ENCODE peak calls at places on chromosome 19, in five cellular contexts. One of them, this sample, is unnamed.

GRCh38 chr19:16051254-16052025 is 24.9 kb upstream of the TPM4 start:
- DNase-seq in iris pigment epithelial cell: peak
- DNase-seq in cardiac fibroblast: peak
- DNase-seq in HT1080: peak
- DNase-seq in psoas muscle: no peak
- DNase-seq in this sample: peak

GRCh38 chr19:57812201-57812600 is 2.5 kb downstream of the ZNF552 start:
- DNase-seq in iris pigment epithelial cell: peak
- DNase-seq in HT1080: no peak
- DNase-seq in psoas muscle: no peak
- DNase-seq in cardiac fibroblast: no peak
- DNase-seq in this sample: no peak

GRCh38 chr19:18868380-18869230 is 27.4 kb downstream of the CERS1 start:
- DNase-seq in HT1080: no peak
- DNase-seq in iris pigment epithelial cell: no peak
- DNase-seq in cardiac fibroblast: no peak
- DNase-seq in psoas muscle: no peak
- DNase-seq in this sample: no peak

GRCh38 chr19:28502879-28503734 is 709.8 kb downstream of the UQCRFS1 start:
- DNase-seq in iris pigment epithelial cell: no peak
- DNase-seq in psoas muscle: no peak
- DNase-seq in cardiac fibroblast: no peak
- DNase-seq in HT1080: no peak
- DNase-seq in this sample: no peak

GRCh38 chr19:4583961-4584669 is 24.6 kb upstream of the SEMA6B start:
- DNase-seq in cardiac fibroblast: peak
- DNase-seq in psoas muscle: no peak
- DNase-seq in HT1080: peak
- DNase-seq in iris pigment epithelial cell: no peak
- DNase-seq in this sample: no peak

GRCh38 chr19:15107056-15108010 is at the start of gene SYDE1:
- DNase-seq in HT1080: peak
- DNase-seq in iris pigment epithelial cell: peak
- DNase-seq in cardiac fibroblast: peak
- DNase-seq in psoas muscle: peak
- DNase-seq in this sample: peak

GRCh38 chr19:34366670-34367423 is 1.9 kb downstream of the GPI start:
- DNase-seq in iris pigment epithelial cell: peak
- DNase-seq in psoas muscle: peak
- DNase-seq in cardiac fibroblast: peak
- DNase-seq in HT1080: no peak
- DNase-seq in this sample: no peak

GRCh38 chr19:17557461-17557860 is 2.0 kb downstream of the COLGALT1 start:
- DNase-seq in psoas muscle: no peak
- DNase-seq in cardiac fibroblast: no peak
- DNase-seq in iris pigment epithelial cell: peak
- DNase-seq in HT1080: no peak
- DNase-seq in this sample: no peak

GRCh38 chr19:41350735-41351338 is 2.9 kb downstream of the TGFB1 start:
- DNase-seq in HT1080: no peak
- DNase-seq in cardiac fibroblast: peak
- DNase-seq in psoas muscle: no peak
- DNase-seq in iris pigment epithelial cell: peak
- DNase-seq in this sample: no peak

GRCh38 chr19:57829316-57829715 is 783 bp upstream of the ZNF587B start:
- DNase-seq in psoas muscle: no peak
- DNase-seq in iris pigment epithelial cell: no peak
- DNase-seq in cardiac fibroblast: no peak
- DNase-seq in HT1080: no peak
- DNase-seq in this sample: no peak

GRCh38 chr19:940591-941291 is 14.9 kb downstream of the ARID3A start:
- DNase-seq in HT1080: peak
- DNase-seq in psoas muscle: peak
- DNase-seq in cardiac fibroblast: no peak
- DNase-seq in iris pigment epithelial cell: no peak
- DNase-seq in this sample: peak

GRCh38 chr19:15412832-15413231 is 6.0 kb downstream of the AKAP8L start:
- DNase-seq in cardiac fibroblast: no peak
- DNase-seq in iris pigment epithelial cell: no peak
- DNase-seq in HT1080: no peak
- DNase-seq in psoas muscle: no peak
- DNase-seq in this sample: no peak

GRCh38 chr19:14021474-14021873 is 6.5 kb upstream of the RLN3 start:
- DNase-seq in cardiac fibroblast: no peak
- DNase-seq in HT1080: no peak
- DNase-seq in iris pigment epithelial cell: no peak
- DNase-seq in psoas muscle: peak
- DNase-seq in this sample: no peak

GRCh38 chr19:53789708-53790678 is 34.1 kb downstream of the NLRP12 start:
- DNase-seq in iris pigment epithelial cell: no peak
- DNase-seq in psoas muscle: no peak
- DNase-seq in cardiac fibroblast: no peak
- DNase-seq in HT1080: no peak
- DNase-seq in this sample: no peak

GRCh38 chr19:518292-519231 is 11.3 kb downstream of the TPGS1 start:
- DNase-seq in iris pigment epithelial cell: no peak
- DNase-seq in HT1080: no peak
- DNase-seq in cardiac fibroblast: no peak
- DNase-seq in psoas muscle: peak
- DNase-seq in this sample: no peak

GRCh38 chr19:51637362-51637978 is 7.3 kb upstream of the SIGLEC5 start:
- DNase-seq in iris pigment epithelial cell: no peak
- DNase-seq in HT1080: peak
- DNase-seq in cardiac fibroblast: peak
- DNase-seq in psoas muscle: no peak
- DNase-seq in this sample: no peak

GRCh38 chr19:47901370-47901769 is 15.3 kb upstream of the SULT2A1 start:
- DNase-seq in iris pigment epithelial cell: no peak
- DNase-seq in HT1080: no peak
- DNase-seq in psoas muscle: no peak
- DNase-seq in cardiac fibroblast: no peak
- DNase-seq in this sample: no peak

GRCh38 chr19:32676186-32676894 is 692 bp downstream of the RGS9BP start:
- DNase-seq in HT1080: no peak
- DNase-seq in iris pigment epithelial cell: peak
- DNase-seq in cardiac fibroblast: no peak
- DNase-seq in psoas muscle: peak
- DNase-seq in this sample: peak

GRCh38 chr19:33063356-33064116 is 1.2 kb downstream of the RHPN2 start:
- DNase-seq in iris pigment epithelial cell: peak
- DNase-seq in psoas muscle: no peak
- DNase-seq in cardiac fibroblast: peak
- DNase-seq in HT1080: no peak
- DNase-seq in this sample: no peak

GRCh38 chr19:18091217-18091608 is 4.5 kb upstream of the IL12RB1 start:
- DNase-seq in psoas muscle: peak
- DNase-seq in iris pigment epithelial cell: no peak
- DNase-seq in cardiac fibroblast: no peak
- DNase-seq in HT1080: no peak
- DNase-seq in this sample: no peak

GRCh38 chr19:29562299-29563297 is 36.8 kb downstream of the VSTM2B start:
- DNase-seq in cardiac fibroblast: no peak
- DNase-seq in psoas muscle: no peak
- DNase-seq in HT1080: no peak
- DNase-seq in iris pigment epithelial cell: no peak
- DNase-seq in this sample: no peak

GRCh38 chr19:43545981-43546380 is 13.0 kb downstream of the ZNF575 start:
- DNase-seq in cardiac fibroblast: no peak
- DNase-seq in psoas muscle: no peak
- DNase-seq in iris pigment epithelial cell: no peak
- DNase-seq in HT1080: no peak
- DNase-seq in this sample: no peak

GRCh38 chr19:43639507-43640423 is at the start of gene CADM4:
- DNase-seq in iris pigment epithelial cell: no peak
- DNase-seq in HT1080: no peak
- DNase-seq in psoas muscle: peak
- DNase-seq in cardiac fibroblast: no peak
- DNase-seq in this sample: no peak

GRCh38 chr19:48445256-48445605 is 552 bp upstream of the GRWD1 start:
- DNase-seq in cardiac fibroblast: peak
- DNase-seq in psoas muscle: no peak
- DNase-seq in iris pigment epithelial cell: peak
- DNase-seq in HT1080: peak
- DNase-seq in this sample: peak

GRCh38 chr19:40217027-40217810 is 965 bp downstream of the TTC9B start:
- DNase-seq in iris pigment epithelial cell: no peak
- DNase-seq in HT1080: no peak
- DNase-seq in cardiac fibroblast: no peak
- DNase-seq in psoas muscle: peak
- DNase-seq in this sample: no peak

GRCh38 chr19:2255112-2255845 is 938 bp downstream of the JSRP1 start:
- DNase-seq in cardiac fibroblast: no peak
- DNase-seq in iris pigment epithelial cell: no peak
- DNase-seq in HT1080: no peak
- DNase-seq in psoas muscle: peak
- DNase-seq in this sample: no peak

GRCh38 chr19:45636275-45636674 is 2.9 kb downstream of the EML2 start:
- DNase-seq in iris pigment epithelial cell: no peak
- DNase-seq in cardiac fibroblast: no peak
- DNase-seq in HT1080: no peak
- DNase-seq in psoas muscle: no peak
- DNase-seq in this sample: no peak

GRCh38 chr19:36436531-36436930 is 18.1 kb upstream of the ZFP82 start:
- DNase-seq in HT1080: no peak
- DNase-seq in cardiac fibroblast: peak
- DNase-seq in psoas muscle: no peak
- DNase-seq in iris pigment epithelial cell: peak
- DNase-seq in this sample: no peak

GRCh38 chr19:9494096-9494495 is 4.3 kb downstream of the ZNF560 start:
- DNase-seq in cardiac fibroblast: no peak
- DNase-seq in HT1080: no peak
- DNase-seq in iris pigment epithelial cell: no peak
- DNase-seq in psoas muscle: no peak
- DNase-seq in this sample: no peak

GRCh38 chr19:41144403-41144802 is 30.2 kb downstream of the CYP2F1 start:
- DNase-seq in HT1080: peak
- DNase-seq in psoas muscle: peak
- DNase-seq in cardiac fibroblast: peak
- DNase-seq in iris pigment epithelial cell: peak
- DNase-seq in this sample: peak

GRCh38 chr19:39661565-39661964 is 5.9 kb downstream of the LGALS16 start:
- DNase-seq in HT1080: no peak
- DNase-seq in iris pigment epithelial cell: no peak
- DNase-seq in cardiac fibroblast: no peak
- DNase-seq in psoas muscle: no peak
- DNase-seq in this sample: no peak

GRCh38 chr19:41397086-41398041 is at the start of the genes BCKDHA and EXOSC5:
- DNase-seq in iris pigment epithelial cell: peak
- DNase-seq in cardiac fibroblast: peak
- DNase-seq in HT1080: peak
- DNase-seq in psoas muscle: peak
- DNase-seq in this sample: peak

GRCh38 chr19:47141695-47142094 is 11.1 kb downstream of the SAE1 start:
- DNase-seq in HT1080: no peak
- DNase-seq in iris pigment epithelial cell: no peak
- DNase-seq in psoas muscle: no peak
- DNase-seq in cardiac fibroblast: no peak
- DNase-seq in this sample: no peak

GRCh38 chr19:31882709-31883108 is 462.7 kb upstream of the ZNF507 start:
- DNase-seq in HT1080: no peak
- DNase-seq in psoas muscle: no peak
- DNase-seq in cardiac fibroblast: no peak
- DNase-seq in iris pigment epithelial cell: no peak
- DNase-seq in this sample: no peak

GRCh38 chr19:32177686-32178085 is 167.7 kb upstream of the ZNF507 start:
- DNase-seq in psoas muscle: no peak
- DNase-seq in cardiac fibroblast: no peak
- DNase-seq in iris pigment epithelial cell: no peak
- DNase-seq in HT1080: no peak
- DNase-seq in this sample: no peak

GRCh38 chr19:21569497-21569870 is 64.1 kb downstream of the ZNF429 start:
- DNase-seq in psoas muscle: no peak
- DNase-seq in iris pigment epithelial cell: peak
- DNase-seq in HT1080: no peak
- DNase-seq in cardiac fibroblast: peak
- DNase-seq in this sample: no peak